ENCODE peak calls at places on chromosomes 6 and 20, in six cellular contexts. D, X, H, J, F and W are unnamed samples.

GRCh38 chr6:112877134-112878100 is 530.3 kb downstream of the RFPL4B start:
- DNase-seq in D (peak), X (peak), H (no peak), J (peak), F (no peak), W (no peak)

GRCh38 chr6:21539621-21540100 is 53.9 kb upstream of the SOX4 start:
- DNase-seq in D (no peak), X (no peak), H (no peak), J (no peak), F (no peak), W (no peak)

GRCh38 chr6:158649289-158650143 is at the start of gene SYTL3:
- DNase-seq in D (peak), X (peak), H (no peak), J (peak), F (no peak), W (no peak)

GRCh38 chr6:168782211-168782729 is 341.3 kb downstream of the SMOC2 start:
- DNase-seq in D (no peak), X (no peak), H (no peak), J (no peak), F (no peak), W (no peak)

GRCh38 chr6:47734826-47735481 is 36.6 kb downstream of the ADGRF4 start:
- DNase-seq in D (no peak), X (no peak), H (no peak), J (no peak), F (no peak), W (no peak)

GRCh38 chr6:129774697-129775447 is 64.9 kb upstream of the ARHGAP18 start:
- DNase-seq in D (peak), X (peak), H (peak), J (peak), F (peak), W (peak)

GRCh38 chr20:44526129-44526528 is 4.3 kb upstream of the SERINC3 start:
- DNase-seq in D (peak), X (no peak), H (no peak), J (peak), F (no peak), W (peak)

GRCh38 chr6:149483849-149484635 is 772 bp downstream of the ZC3H12D start:
- DNase-seq in D (no peak), X (no peak), H (no peak), J (no peak), F (no peak), W (no peak)

GRCh38 chr6:157281570-157281969 is 41.7 kb downstream of the TMEM242 start:
- DNase-seq in D (no peak), X (no peak), H (no peak), J (peak), F (no peak), W (peak)

GRCh38 chr20:1335961-1336698 is 7.2 kb upstream of the SDCBP2 start:
- DNase-seq in D (no peak), X (no peak), H (no peak), J (no peak), F (no peak), W (peak)

GRCh38 chr6:148999921-149000589 is 253.2 kb downstream of the UST start:
- DNase-seq in D (peak), X (peak), H (no peak), J (no peak), F (no peak), W (no peak)

GRCh38 chr6:33407132-33407718 is 3.6 kb upstream of the PHF1 start:
- DNase-seq in D (peak), X (peak), H (no peak), J (peak), F (no peak), W (no peak)

GRCh38 chr20:1434571-1435336 is 31.9 kb downstream of the NSFL1C start:
- DNase-seq in D (peak), X (peak), H (no peak), J (peak), F (no peak), W (no peak)

GRCh38 chr20:51490635-51491034 is 51.9 kb downstream of the NFATC2 start:
- DNase-seq in D (no peak), X (no peak), H (no peak), J (no peak), F (no peak), W (no peak)

GRCh38 chr6:35681298-35681697 is 7.4 kb downstream of the FKBP5 start:
- DNase-seq in D (no peak), X (no peak), H (no peak), J (no peak), F (no peak), W (no peak)

GRCh38 chr6:35679399-35679798 is 9.3 kb downstream of the FKBP5 start:
- DNase-seq in D (no peak), X (no peak), H (no peak), J (no peak), F (no peak), W (no peak)

GRCh38 chr6:35678021-35678654 is 10.6 kb downstream of the FKBP5 start:
- DNase-seq in D (peak), X (peak), H (no peak), J (peak), F (no peak), W (no peak)

GRCh38 chr6:35677456-35677855 is 11.3 kb downstream of the FKBP5 start:
- DNase-seq in D (no peak), X (no peak), H (no peak), J (no peak), F (no peak), W (no peak)

DNA sequence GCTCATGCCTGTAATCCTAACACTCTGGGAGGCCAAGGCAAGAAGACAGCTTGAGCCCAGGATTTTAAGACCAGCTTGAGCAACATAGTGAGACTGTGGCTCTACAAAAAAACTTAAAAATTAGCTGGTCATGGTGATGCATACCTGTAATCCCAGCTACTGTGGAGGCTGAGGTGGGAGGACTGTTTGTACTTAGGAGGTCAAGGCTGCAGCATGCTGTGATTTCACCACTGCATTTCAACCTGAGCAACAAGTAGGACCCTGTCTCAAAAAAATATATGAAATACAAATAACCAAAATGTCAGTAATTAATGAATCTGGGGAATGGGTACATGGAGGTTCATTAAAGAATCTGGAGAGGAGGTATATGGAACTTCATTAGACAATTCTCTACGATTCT is 9.9 kb downstream of the FKBP5 start:
- DNase-seq in D (no peak), X (no peak), H (no peak), J (no peak), F (no peak), W (no peak)
- H3K18ac ChIP-seq in D (no peak), X (no peak), H (no peak), J (no peak), F (no peak), W (no peak)

GRCh38 chr6:31862344-31863235 is at the start of gene NEU1:
- DNase-seq in D (peak), X (peak), H (peak), J (peak), F (peak), W (peak)

GRCh38 chr6:31861150-31861549 is 1.5 kb downstream of the NEU1 start:
- DNase-seq in D (no peak), X (no peak), H (no peak), J (no peak), F (no peak), W (no peak)

GRCh38 chr6:31860349-31860748 is 2.3 kb downstream of the NEU1 start:
- DNase-seq in D (no peak), X (no peak), H (no peak), J (no peak), F (no peak), W (no peak)

GRCh38 chr6:31859923-31860322 is 2.7 kb downstream of the NEU1 start:
- DNase-seq in D (no peak), X (no peak), H (no peak), J (no peak), F (no peak), W (no peak)

DNA sequence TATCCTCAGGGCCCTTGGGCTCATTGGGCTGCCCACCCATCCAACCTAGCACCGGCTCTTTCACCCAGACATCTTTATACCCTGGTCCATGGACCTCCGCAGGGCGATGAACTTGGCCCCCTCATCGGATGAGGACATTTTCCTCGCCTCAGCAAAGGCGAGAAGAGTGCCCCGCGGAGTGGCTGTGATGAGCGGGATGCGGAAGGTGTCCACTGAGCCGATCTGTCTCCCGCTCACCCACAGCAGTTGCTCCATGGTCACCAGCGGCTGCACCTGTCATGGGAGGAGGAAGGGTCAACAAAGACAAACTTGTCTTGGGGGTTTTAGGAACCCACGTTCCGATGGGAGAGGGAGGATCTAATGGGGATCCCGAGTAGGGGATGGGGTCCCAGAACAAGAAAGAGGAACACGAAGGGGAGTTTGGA is 690 bp downstream of the NEU1 start:
- DNase-seq in D (no peak), X (no peak), H (no peak), J (no peak), F (no peak), W (no peak)
- H2AFZ ChIP-seq in D (peak), X (no peak), H (peak), J (peak), F (no peak), W (no peak)

GRCh38 chr20:61786230-61786629 is 279.5 kb downstream of the TAF4 start:
- DNase-seq in D (no peak), X (no peak), H (peak), J (no peak), F (no peak), W (no peak)

GRCh38 chr20:61785567-61785816 is 280.2 kb downstream of the TAF4 start:
- DNase-seq in D (no peak), X (no peak), H (no peak), J (no peak), F (no peak), W (no peak)

GRCh38 chr20:61790116-61790827 is 275.4 kb downstream of the TAF4 start:
- DNase-seq in D (no peak), X (no peak), H (no peak), J (no peak), F (no peak), W (no peak)

GRCh38 chr20:61789329-61789728 is 276.4 kb downstream of the TAF4 start:
- DNase-seq in D (no peak), X (no peak), H (no peak), J (no peak), F (no peak), W (no peak)

DNA sequence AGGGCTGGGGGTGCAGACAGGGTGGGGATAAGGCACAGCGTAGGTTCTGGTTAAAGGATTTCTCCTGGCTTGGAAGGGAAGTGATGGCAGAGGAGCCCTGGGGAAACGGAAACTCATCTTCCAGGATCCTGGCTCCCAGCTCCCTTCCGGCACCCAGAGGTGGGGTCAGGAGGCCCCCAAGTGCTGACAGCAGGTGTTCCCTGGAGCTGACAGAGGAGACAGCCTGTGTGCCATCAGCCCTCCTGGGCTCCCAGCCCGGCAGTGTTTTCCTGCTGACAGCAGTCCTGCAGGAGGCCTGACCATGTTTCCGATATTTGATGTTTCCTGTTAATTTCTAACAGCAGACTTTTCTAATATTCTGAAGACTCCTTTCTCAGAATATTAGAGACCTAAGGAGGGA is 277.3 kb downstream of the TAF4 start:
- DNase-seq in D (no peak), X (no peak), H (no peak), J (no peak), F (no peak), W (no peak)
- H3K18ac ChIP-seq in D (no peak), X (no peak), H (peak), J (no peak), F (no peak), W (no peak)

GRCh38 chr20:64229537-64230061 is 25.9 kb upstream of the PCMTD2 start:
- DNase-seq in D (no peak), X (no peak), H (no peak), J (no peak), F (no peak), W (no peak)
- H2AFZ ChIP-seq in D (no peak), X (no peak), H (no peak), J (no peak), F (no peak), W (no peak)

GRCh38 chr6:15439410-15440022 is 193.6 kb downstream of the JARID2 start:
- DNase-seq in D (no peak), X (peak), H (peak), J (no peak), F (no peak), W (no peak)
- H3K18ac ChIP-seq in D (no peak), X (no peak), H (no peak), J (no peak), F (no peak), W (no peak)